ENCODE peak calls at places on chromosome 14, in seven cellular contexts. V is HCT116, C is ovary, U is keratinocyte, Q is HepG2, T is upper lobe of right lung, N is adrenal gland. O is an unnamed sample. For H3K4me1, the result is how much of the 10 kb centered on the place peaks cover.

GRCh38 chr14:69660344-69661193 is 49.2 kb downstream of the SUSD6 start:
- DNase-seq in V (no peak), C (no peak), U (no peak), Q (no peak), T (no peak), N (no peak), O (no peak)

GRCh38 chr14:49427117-49427516 is 159.1 kb downstream of the RPS29 start:
- DNase-seq in V (no peak), C (no peak), U (no peak), Q (no peak), T (no peak), N (no peak), O (no peak)

GRCh38 chr14:80602931-80603330 is 338.6 kb downstream of the CEP128 start:
- DNase-seq in V (no peak), C (no peak), U (no peak), Q (no peak), T (no peak), N (no peak), O (no peak)

GRCh38 chr14:26194816-26195215 is 403.0 kb downstream of the NOVA1 start:
- DNase-seq in V (no peak), C (no peak), U (no peak), Q (no peak), T (no peak), N (no peak), O (no peak)

GRCh38 chr14:28671425-28671824 is 95.2 kb upstream of the FOXG1 start:
- DNase-seq in V (no peak), C (no peak), U (no peak), Q (no peak), T (no peak), N (no peak), O (no peak)

GRCh38 chr14:44369401-44370123 is 137.5 kb downstream of the FSCB start:
- DNase-seq in V (no peak), C (no peak), U (no peak), Q (no peak), T (no peak), N (no peak), O (no peak)

GRCh38 chr14:89000007-89000942 is 175.8 kb downstream of the TTC8 start:
- DNase-seq in V (peak), C (no peak), U (peak), Q (peak), T (peak), N (peak), O (no peak)

GRCh38 chr14:96638041-96638855 is 136.1 kb downstream of the PAPOLA start:
- DNase-seq in V (no peak), C (no peak), U (no peak), Q (no peak), T (peak), N (no peak), O (no peak)

GRCh38 chr14:42222924-42223471 is 616.3 kb downstream of the LRFN5 start:
- DNase-seq in V (no peak), C (no peak), U (no peak), Q (no peak), T (no peak), N (no peak), O (no peak)

GRCh38 chr14:91388551-91388975 is 29.1 kb downstream of the CCDC88C start:
- DNase-seq in V (no peak), C (no peak), U (no peak), Q (no peak), T (no peak), N (no peak), O (no peak)

GRCh38 chr14:61528591-61529021 is 166.7 kb upstream of the HIF1A start:
- DNase-seq in V (no peak), C (no peak), U (peak), Q (no peak), T (no peak), N (no peak), O (no peak)

GRCh38 chr14:61532818-61533217 is 162.5 kb upstream of the HIF1A start:
- DNase-seq in V (no peak), C (no peak), U (no peak), Q (no peak), T (no peak), N (no peak), O (no peak)

GRCh38 chr14:61530296-61530695 is 165.0 kb upstream of the HIF1A start:
- DNase-seq in V (no peak), C (no peak), U (no peak), Q (no peak), T (no peak), N (no peak), O (no peak)

GRCh38 chr14:61531741-61532505 is 163.4 kb upstream of the HIF1A start:
- DNase-seq in V (no peak), C (no peak), U (no peak), Q (no peak), T (no peak), N (no peak), O (no peak)

GRCh38 chr14:61530896-61531295 is 164.4 kb upstream of the HIF1A start:
- DNase-seq in V (no peak), C (no peak), U (no peak), Q (no peak), T (no peak), N (no peak), O (no peak)
- H3K4me1 ChIP-seq in V (half or more), C (under half), U (under half), Q (half or more), T (under half), N (half or more), O (under half)

DNA sequence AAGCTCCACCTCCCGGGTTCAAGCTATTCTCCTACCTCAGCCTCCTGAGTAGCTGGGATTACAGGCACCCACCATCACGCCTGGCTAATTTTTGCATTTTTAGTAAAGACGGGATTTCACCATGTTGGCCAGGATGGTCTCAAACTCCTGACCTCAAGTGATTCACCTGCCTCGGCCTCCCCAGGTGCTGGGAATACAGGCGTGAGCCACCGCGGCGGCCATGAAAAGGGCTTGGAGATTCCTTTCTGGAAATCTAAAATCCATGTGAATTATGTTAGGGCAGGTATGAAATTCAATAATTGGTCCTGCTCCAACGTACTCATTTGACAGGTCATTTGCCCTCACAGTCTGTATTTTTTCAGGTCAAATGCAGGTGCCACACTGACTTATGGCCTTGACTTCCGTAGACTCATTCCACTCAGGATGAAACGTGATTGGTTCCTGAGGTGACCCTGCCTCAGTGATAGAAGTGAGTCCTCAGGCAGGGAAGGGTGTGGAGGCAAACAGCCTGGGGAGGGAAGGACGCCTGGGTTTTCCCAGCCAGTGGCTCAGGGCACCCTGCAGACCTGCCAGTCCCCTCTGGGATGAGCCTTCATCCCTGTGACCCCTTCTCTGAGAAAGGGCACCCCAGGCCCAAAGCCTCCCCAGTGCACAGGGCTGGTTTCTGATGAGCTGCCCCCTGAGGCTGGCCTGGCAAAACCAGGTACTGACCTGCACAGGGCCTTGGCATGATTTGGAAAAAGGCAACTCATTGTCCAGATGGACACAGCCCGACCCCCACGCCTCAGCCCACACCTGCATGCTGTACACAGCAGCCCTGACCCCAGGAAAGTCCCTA is 48.7 kb downstream of the PSMA6 start:
- DNase-seq in V (no peak), C (no peak), U (no peak), Q (no peak), T (no peak), N (no peak), O (no peak)
- H3K27ac ChIP-seq in V (peak), C (peak), U (no peak), Q (no peak), T (peak), N (peak), O (no peak)

GRCh38 chr14:39154594-39155189 is 15.4 kb downstream of the TRAPPC6B start:
- DNase-seq in V (no peak), C (no peak), U (no peak), Q (no peak), T (peak), N (no peak), O (no peak)
- H3K4me1 ChIP-seq in V (under half), C (under half), U (under half), Q (under half), T (under half), N (under half), O (under half)

DNA sequence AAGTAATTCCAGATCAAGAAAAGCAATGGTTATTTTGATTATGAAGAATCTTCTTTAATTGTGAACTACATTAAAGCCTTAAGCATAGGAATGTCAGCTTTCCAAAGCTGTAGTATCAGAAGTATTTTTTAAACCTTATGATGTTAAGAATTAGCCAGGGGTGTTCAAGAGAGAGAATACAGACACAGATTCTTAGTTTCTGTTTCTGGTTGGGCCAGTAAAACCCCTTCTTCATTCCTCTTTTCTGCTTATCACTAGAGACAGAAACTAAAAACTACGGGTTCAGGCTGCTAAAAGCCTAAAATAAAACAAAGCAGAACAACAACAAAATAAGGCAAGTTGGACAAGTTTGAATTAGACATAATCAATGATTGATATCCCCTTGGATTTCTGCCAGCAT is 38.2 kb downstream of the IFT43 start:
- DNase-seq in V (no peak), C (no peak), U (no peak), Q (no peak), T (no peak), N (no peak), O (no peak)
- H3K27ac ChIP-seq in V (no peak), C (no peak), U (no peak), Q (no peak), T (no peak), N (no peak), O (no peak)

GRCh38 chr14:99742509-99743487 is 50.4 kb upstream of the EML1 start:
- DNase-seq in V (no peak), C (no peak), U (no peak), Q (no peak), T (no peak), N (no peak), O (no peak)
- H3K4me1 ChIP-seq in V (under half), C (under half), U (under half), Q (under half), T (under half), N (under half), O (under half)

DNA sequence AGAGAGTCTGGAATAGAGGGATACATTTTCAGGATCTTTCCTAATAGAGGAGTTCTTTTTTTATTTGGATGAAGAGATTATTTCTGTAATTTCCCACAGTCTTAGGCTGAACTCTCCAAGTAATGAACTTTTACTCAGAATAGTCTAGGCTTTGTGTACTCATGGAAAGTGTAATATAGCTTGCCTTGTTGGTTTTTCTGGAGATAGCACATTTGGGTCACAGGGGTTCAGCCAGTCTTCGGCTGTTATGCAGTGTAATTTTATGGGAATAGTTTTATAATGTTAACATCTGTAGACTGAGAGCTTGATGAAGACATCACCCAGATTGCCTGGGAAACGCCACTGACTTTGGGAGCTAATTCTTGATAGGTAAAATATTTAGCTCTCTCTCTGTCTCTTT is 450.8 kb downstream of the RAD51B start:
- DNase-seq in V (no peak), C (no peak), U (no peak), Q (no peak), T (no peak), N (no peak), O (no peak)
- H3K27ac ChIP-seq in V (no peak), C (no peak), U (no peak), Q (no peak), T (peak), N (no peak), O (no peak)

DNA sequence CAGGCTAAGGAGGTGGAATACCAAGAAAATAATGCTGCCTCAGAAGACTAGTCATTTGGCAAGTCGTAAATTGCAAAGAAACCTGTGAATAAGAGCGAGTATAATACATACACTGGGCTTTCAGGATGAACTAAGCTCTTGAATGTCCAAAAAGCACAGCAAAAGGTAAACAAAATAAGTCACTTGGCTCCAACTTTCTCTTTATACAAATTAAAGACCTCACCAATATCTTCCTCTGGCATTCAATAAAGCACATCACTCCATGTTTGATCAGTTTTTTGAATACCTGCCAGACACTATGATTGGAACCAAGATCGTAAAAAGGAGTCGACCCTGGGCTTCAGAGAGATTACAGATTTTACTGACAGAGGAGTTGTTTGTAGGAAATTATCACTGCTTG is 3.5 kb downstream of the DICER1 start:
- DNase-seq in V (no peak), C (no peak), U (no peak), Q (no peak), T (no peak), N (no peak), O (no peak)
- H3K4me1 ChIP-seq in V (under half), C (under half), U (under half), Q (half or more), T (half or more), N (under half), O (under half)

GRCh38 chr14:32230181-32230580 is 27.1 kb upstream of the RNU6-8 start:
- DNase-seq in V (no peak), C (no peak), U (no peak), Q (no peak), T (no peak), N (peak), O (no peak)
- H3K27ac ChIP-seq in V (no peak), C (no peak), U (peak), Q (no peak), T (no peak), N (peak), O (no peak)

GRCh38 chr14:77185093-77185465 is 3.5 kb downstream of the TMEM63C start:
- DNase-seq in V (no peak), C (no peak), U (no peak), Q (no peak), T (no peak), N (peak), O (no peak)

GRCh38 chr14:77184396-77185092 is 2.9 kb downstream of the TMEM63C start:
- DNase-seq in V (no peak), C (no peak), U (no peak), Q (no peak), T (no peak), N (no peak), O (no peak)

GRCh38 chr14:77189479-77189878 is 7.9 kb downstream of the TMEM63C start:
- DNase-seq in V (no peak), C (no peak), U (no peak), Q (no peak), T (no peak), N (no peak), O (no peak)

GRCh38 chr14:77186911-77187648 is 5.5 kb downstream of the TMEM63C start:
- DNase-seq in V (peak), C (no peak), U (peak), Q (no peak), T (no peak), N (peak), O (no peak)

DNA sequence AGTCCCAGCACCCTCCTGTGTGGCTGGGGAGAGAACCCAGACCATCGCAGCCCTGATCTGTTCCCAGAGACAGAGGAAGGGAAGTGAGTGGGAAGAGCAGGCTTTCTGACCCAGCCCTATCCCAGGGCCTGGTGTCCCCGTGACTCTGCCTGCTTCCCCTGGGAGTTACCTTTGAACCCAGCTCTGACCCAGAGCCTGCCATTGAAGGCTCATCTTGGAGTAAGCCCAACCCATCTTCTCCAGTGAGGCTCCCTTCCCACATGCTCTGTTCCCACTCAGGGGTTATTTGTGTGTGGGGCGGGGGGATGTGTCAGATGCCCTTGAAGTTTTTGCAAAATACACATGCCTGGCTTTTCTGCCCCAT is 6.0 kb downstream of the TMEM63C start:
- DNase-seq in V (no peak), C (no peak), U (no peak), Q (no peak), T (no peak), N (no peak), O (no peak)
- H3K4me1 ChIP-seq in V (under half), C (under half), U (under half), Q (under half), T (under half), N (under half), O (under half)

O was measured in iPS DF 6.9.